ENCODE peak calls at places on chromosomes 11 and 22, in eight cellular contexts. J is BE2C; Z is islet precursor cell; A is HCT116; D is fibroblast of lung; K is NCI-H774; T is upper lobe of right lung; V is stimulated activated CD4-positive, alpha-beta T cell treated with anti-CD3 and anti-CD28 coated beads, Interleukin-1b, Interleukin-23, amount 100 ng/mL, for 1 hour. H is an unnamed sample.

GRCh38 chr11:12006552-12007229 is 1.7 kb downstream of the DKK3 start:
- DNase-seq in K (no peak), D (no peak), Z (no peak), J (no peak), V (no peak), A (no peak), T (no peak), H (no peak)

GRCh38 chr11:96869207-96869606 is 479.4 kb downstream of the JRKL start:
- DNase-seq in J (no peak), T (no peak), K (no peak), V (no peak), A (no peak), Z (no peak), D (peak), H (no peak)

GRCh38 chr11:78298216-78298860 is 109.6 kb downstream of the USP35 start:
- DNase-seq in D (no peak), T (no peak), Z (no peak), A (no peak), K (no peak), J (no peak), V (no peak), H (no peak)

GRCh38 chr11:17734986-17735822 is 623 bp downstream of the KCNC1 start:
- DNase-seq in T (peak), K (peak), D (peak), V (no peak), Z (peak), A (no peak), J (peak), H (peak)

GRCh38 chr11:6320411-6321207 is at the start of gene CAVIN3:
- DNase-seq in K (no peak), A (peak), D (peak), Z (peak), V (no peak), J (no peak), T (peak), H (peak)

GRCh38 chr22:21051836-21052400 is 6.2 kb downstream of the LRRC74B start:
- DNase-seq in A (no peak), K (no peak), J (no peak), Z (peak), T (no peak), D (no peak), V (no peak), H (no peak)

GRCh38 chr11:57469268-57469667 is 8.9 kb downstream of the RTN4RL2 start:
- DNase-seq in A (no peak), K (no peak), J (no peak), D (no peak), V (no peak), T (no peak), Z (no peak), H (no peak)

GRCh38 chr11:77665240-77665965 is 27.8 kb upstream of the CLNS1A start:
- DNase-seq in T (no peak), Z (no peak), A (no peak), D (no peak), V (no peak), J (no peak), K (no peak), H (no peak)

GRCh38 chr11:74371269-74372039 is 26.8 kb downstream of the PGM2L1 start:
- DNase-seq in T (no peak), A (no peak), J (no peak), K (peak), D (peak), Z (no peak), V (no peak), H (no peak)

GRCh38 chr11:95517453-95517852 is 272.1 kb downstream of the FAM76B start:
- DNase-seq in D (peak), T (no peak), Z (no peak), J (no peak), K (no peak), V (no peak), A (no peak), H (no peak)

GRCh38 chr11:77457340-77457739 is 16.6 kb downstream of the PAK1 start:
- DNase-seq in A (no peak), T (no peak), K (no peak), V (no peak), J (no peak), Z (no peak), D (no peak), H (no peak)

GRCh38 chr11:10735532-10736465 is 15.2 kb upstream of the CTR9 start:
- DNase-seq in A (peak), K (peak), V (peak), T (peak), Z (peak), D (peak), J (peak), H (peak)

GRCh38 chr11:71962428-71963038 is 33.7 kb downstream of the RNF121 start:
- DNase-seq in V (no peak), Z (no peak), D (peak), K (no peak), J (no peak), T (no peak), A (no peak), H (no peak)

GRCh38 chr11:114315749-114316368 is 19.7 kb downstream of the NNMT start:
- DNase-seq in K (peak), D (no peak), J (no peak), Z (no peak), V (no peak), A (no peak), T (no peak), H (peak)

GRCh38 chr11:11501546-11502274 is 120.1 kb downstream of the GALNT18 start:
- DNase-seq in Z (no peak), T (no peak), D (no peak), K (no peak), J (no peak), V (no peak), A (no peak), H (no peak)